ENCODE peak calls at places on chromosomes 1 and 21, in nine cellular contexts. W is CD4-positive, alpha-beta T cell; Y is EL; X is LoVo; L is PC-9; K is amniotic stem cell; I is T-helper 2 cell; B is cardiac muscle cell; U is pancreas. Z is an unnamed sample.

GRCh38 chr1:2313651-2314296 is 77.6 kb downstream of the MORN1 start:
- DNase-seq in W (no peak), Y (no peak), X (no peak), L (no peak), K (no peak), I (no peak), B (no peak), U (no peak), Z (no peak)

GRCh38 chr1:207145401-207146058 is 41.5 kb downstream of the C4BPA start:
- DNase-seq in W (no peak), Y (no peak), X (no peak), L (no peak), K (no peak), I (no peak), B (no peak), U (no peak), Z (no peak)

GRCh38 chr21:21624674-21625073 is 626.5 kb downstream of the NCAM2 start:
- DNase-seq in W (no peak), Y (peak; percentile 18), X (no peak), L (no peak), K (peak; percentile 2), I (no peak), B (no peak), U (no peak), Z (no peak)

GRCh38 chr1:10540277-10541005 is 65.7 kb downstream of the PEX14 start:
- DNase-seq in W (no peak), Y (no peak), X (no peak), L (no peak), K (no peak), I (no peak), B (no peak), U (no peak), Z (no peak)

GRCh38 chr1:21511579-21512522 is 2.6 kb downstream of the ALPL start:
- DNase-seq in W (no peak), Y (peak; percentile 90), X (no peak), L (no peak), K (peak; percentile 84), I (no peak), B (no peak), U (no peak), Z (no peak)

GRCh38 chr1:19341201-19342076 is 29.3 kb downstream of the SLC66A1 start:
- DNase-seq in W (peak; percentile 71), Y (peak; percentile 67), X (peak; percentile 62), L (peak; percentile 47), K (peak; percentile 16), I (peak; percentile 76), B (peak; percentile 82), U (peak; percentile 90), Z (peak; percentile 64)

GRCh38 chr1:197958438-197958837 is 41.3 kb downstream of the LHX9 start:
- DNase-seq in W (no peak), Y (no peak), X (no peak), L (no peak), K (no peak), I (no peak), B (no peak), U (no peak), Z (no peak)

GRCh38 chr1:227586733-227587132 is 23.4 kb downstream of the ZNF678 start:
- DNase-seq in W (no peak), Y (no peak), X (no peak), L (no peak), K (no peak), I (no peak), B (no peak), U (no peak), Z (no peak)

GRCh38 chr1:54934869-54935268 is 45.6 kb upstream of the TMEM61 start:
- DNase-seq in W (no peak), Y (peak; percentile 95), X (no peak), L (peak; percentile 92), K (peak; percentile 68), I (no peak), B (no peak), U (no peak), Z (no peak)

Z was measured in neuronal stem cell.